ENCODE peak calls at places on chromosomes 11 and 22, in five cellular contexts. One of them, this sample, is unnamed.

GRCh38 chr11:124830749-124831148 is 30.5 kb upstream of the MSANTD2 start:
- DNase-seq in PC-3: no peak
- DNase-seq in adipocyte: no peak
- DNase-seq in HCT116: no peak
- DNase-seq in mammary epithelial cell: no peak
- DNase-seq in this sample: no peak

GRCh38 chr11:107102692-107103463 is 84.6 kb upstream of the GUCY1A2 start:
- DNase-seq in PC-3: no peak
- DNase-seq in adipocyte: no peak
- DNase-seq in HCT116: no peak
- DNase-seq in mammary epithelial cell: no peak
- DNase-seq in this sample: no peak

GRCh38 chr22:35218079-35218478 is 39.2 kb upstream of the HMGXB4 start:
- DNase-seq in PC-3: peak; percentile 5
- DNase-seq in adipocyte: no peak
- DNase-seq in HCT116: no peak
- DNase-seq in mammary epithelial cell: peak; percentile 42
- DNase-seq in this sample: peak; percentile 16

GRCh38 chr11:33919645-33920044 is 27.8 kb upstream of the LMO2 start:
- DNase-seq in PC-3: no peak
- DNase-seq in adipocyte: no peak
- DNase-seq in HCT116: no peak
- DNase-seq in mammary epithelial cell: no peak
- DNase-seq in this sample: no peak

GRCh38 chr11:35605691-35606090 is 12.6 kb upstream of the FJX1 start:
- DNase-seq in PC-3: no peak
- DNase-seq in adipocyte: no peak
- DNase-seq in HCT116: no peak
- DNase-seq in mammary epithelial cell: no peak
- DNase-seq in this sample: no peak

GRCh38 chr11:63558459-63559157 is 4.6 kb downstream of the PLAAT2 start:
- DNase-seq in PC-3: no peak
- DNase-seq in adipocyte: no peak
- DNase-seq in HCT116: no peak
- DNase-seq in mammary epithelial cell: no peak
- DNase-seq in this sample: no peak

GRCh38 chr22:29555065-29555644 is 1.6 kb upstream of the THOC5 start:
- DNase-seq in PC-3: no peak
- DNase-seq in adipocyte: peak; percentile 38
- DNase-seq in HCT116: no peak
- DNase-seq in mammary epithelial cell: no peak
- DNase-seq in this sample: no peak

GRCh38 chr11:119193626-119194025 is 8.4 kb downstream of the NHERF4 start:
- DNase-seq in PC-3: no peak
- DNase-seq in adipocyte: no peak
- DNase-seq in HCT116: no peak
- DNase-seq in mammary epithelial cell: no peak
- DNase-seq in this sample: no peak

GRCh38 chr11:19670030-19670761 is 42.4 kb upstream of the NAV2 start:
- DNase-seq in PC-3: no peak
- DNase-seq in adipocyte: no peak
- DNase-seq in HCT116: peak; percentile 37
- DNase-seq in mammary epithelial cell: peak; percentile 62
- DNase-seq in this sample: peak; percentile 95

GRCh38 chr22:40021401-40022000 is 26.7 kb downstream of the FAM83F start:
- DNase-seq in PC-3: no peak
- DNase-seq in adipocyte: no peak
- DNase-seq in HCT116: no peak
- DNase-seq in mammary epithelial cell: no peak
- DNase-seq in this sample: no peak

GRCh38 chr11:78220218-78221157 is 31.8 kb downstream of the USP35 start:
- DNase-seq in PC-3: no peak
- DNase-seq in adipocyte: no peak
- DNase-seq in HCT116: no peak
- DNase-seq in mammary epithelial cell: no peak
- DNase-seq in this sample: no peak

GRCh38 chr11:107591098-107591445 is at the start of gene ELMOD1:
- DNase-seq in PC-3: peak; percentile 45
- DNase-seq in adipocyte: peak; percentile 77
- DNase-seq in HCT116: no peak
- DNase-seq in mammary epithelial cell: peak; percentile 27
- DNase-seq in this sample: peak; percentile 85

GRCh38 chr11:95991101-95991500 is 67.2 kb upstream of the MTMR2 start:
- DNase-seq in PC-3: peak; percentile 67
- DNase-seq in adipocyte: peak; percentile 66
- DNase-seq in HCT116: no peak
- DNase-seq in mammary epithelial cell: peak; percentile 35
- DNase-seq in this sample: no peak

GRCh38 chr11:67120881-67121710 is 2.0 kb downstream of the KDM2A start:
- DNase-seq in PC-3: peak; percentile 43
- DNase-seq in adipocyte: peak; percentile 71
- DNase-seq in HCT116: no peak
- DNase-seq in mammary epithelial cell: peak; percentile 56
- DNase-seq in this sample: no peak

GRCh38 chr11:69242583-69242940 is 51.4 kb upstream of the MYEOV start:
- DNase-seq in PC-3: no peak
- DNase-seq in adipocyte: no peak
- DNase-seq in HCT116: no peak
- DNase-seq in mammary epithelial cell: no peak
- DNase-seq in this sample: peak; percentile 39

GRCh38 chr11:67429038-67429668 is 859 bp downstream of the RPS6KB2 start:
- DNase-seq in PC-3: no peak
- DNase-seq in adipocyte: no peak
- DNase-seq in HCT116: no peak
- DNase-seq in mammary epithelial cell: no peak
- DNase-seq in this sample: no peak

GRCh38 chr22:19110064-19110458 is 12.2 kb downstream of the DGCR2 start:
- DNase-seq in PC-3: no peak
- DNase-seq in adipocyte: no peak
- DNase-seq in HCT116: no peak
- DNase-seq in mammary epithelial cell: no peak
- DNase-seq in this sample: no peak

GRCh38 chr11:122882809-122883681 is 486 bp downstream of the JHY start:
- DNase-seq in PC-3: peak; percentile 83
- DNase-seq in adipocyte: peak; percentile 84
- DNase-seq in HCT116: peak; percentile 68
- DNase-seq in mammary epithelial cell: peak; percentile 61
- DNase-seq in this sample: peak; percentile 90

GRCh38 chr11:111976119-111976518 is 39.0 kb downstream of the DIXDC1 start:
- DNase-seq in PC-3: no peak
- DNase-seq in adipocyte: no peak
- DNase-seq in HCT116: no peak
- DNase-seq in mammary epithelial cell: no peak
- DNase-seq in this sample: no peak

GRCh38 chr11:115469361-115469760 is 34.9 kb downstream of the CADM1 start:
- DNase-seq in PC-3: no peak
- DNase-seq in adipocyte: no peak
- DNase-seq in HCT116: no peak
- DNase-seq in mammary epithelial cell: no peak
- DNase-seq in this sample: no peak

GRCh38 chr11:102559839-102560238 is 29.3 kb upstream of the MMP7 start:
- DNase-seq in PC-3: no peak
- DNase-seq in adipocyte: no peak
- DNase-seq in HCT116: no peak
- DNase-seq in mammary epithelial cell: no peak
- DNase-seq in this sample: no peak

GRCh38 chr11:118610773-118611432 is 3.5 kb downstream of the PHLDB1 start:
- DNase-seq in PC-3: peak; percentile 61
- DNase-seq in adipocyte: peak; percentile 89
- DNase-seq in HCT116: no peak
- DNase-seq in mammary epithelial cell: peak; percentile 68
- DNase-seq in this sample: peak; percentile 98

GRCh38 chr11:47248304-47248663 is 330 bp downstream of the ACP2 start:
- DNase-seq in PC-3: no peak
- DNase-seq in adipocyte: peak; percentile 51
- DNase-seq in HCT116: no peak
- DNase-seq in mammary epithelial cell: peak; percentile 45
- DNase-seq in this sample: no peak

GRCh38 chr22:38461414-38462081 is 6.3 kb upstream of the KDELR3 start:
- DNase-seq in PC-3: peak; percentile 73
- DNase-seq in adipocyte: peak; percentile 92
- DNase-seq in HCT116: peak; percentile 82
- DNase-seq in mammary epithelial cell: peak; percentile 82
- DNase-seq in this sample: peak; percentile 99

GRCh38 chr11:69088676-69089146 is 40.0 kb downstream of the TPCN2 start:
- DNase-seq in PC-3: peak; percentile 93
- DNase-seq in adipocyte: peak; percentile 86
- DNase-seq in HCT116: peak; percentile 75
- DNase-seq in mammary epithelial cell: peak; percentile 70
- DNase-seq in this sample: peak; percentile 97

GRCh38 chr11:30328676-30329075 is 5.8 kb downstream of the ARL14EP start:
- DNase-seq in PC-3: no peak
- DNase-seq in adipocyte: peak; percentile 69
- DNase-seq in HCT116: no peak
- DNase-seq in mammary epithelial cell: no peak
- DNase-seq in this sample: no peak

GRCh38 chr11:86919557-86920210 is 35.5 kb downstream of the FZD4 start:
- DNase-seq in PC-3: peak; percentile 88
- DNase-seq in adipocyte: peak; percentile 92
- DNase-seq in HCT116: peak; percentile 54
- DNase-seq in mammary epithelial cell: peak; percentile 48
- DNase-seq in this sample: peak; percentile 72

GRCh38 chr11:78417175-78417887 is at the start of gene GAB2:
- DNase-seq in PC-3: peak; percentile 36
- DNase-seq in adipocyte: no peak
- DNase-seq in HCT116: no peak
- DNase-seq in mammary epithelial cell: no peak
- DNase-seq in this sample: peak; percentile 86

DNA sequence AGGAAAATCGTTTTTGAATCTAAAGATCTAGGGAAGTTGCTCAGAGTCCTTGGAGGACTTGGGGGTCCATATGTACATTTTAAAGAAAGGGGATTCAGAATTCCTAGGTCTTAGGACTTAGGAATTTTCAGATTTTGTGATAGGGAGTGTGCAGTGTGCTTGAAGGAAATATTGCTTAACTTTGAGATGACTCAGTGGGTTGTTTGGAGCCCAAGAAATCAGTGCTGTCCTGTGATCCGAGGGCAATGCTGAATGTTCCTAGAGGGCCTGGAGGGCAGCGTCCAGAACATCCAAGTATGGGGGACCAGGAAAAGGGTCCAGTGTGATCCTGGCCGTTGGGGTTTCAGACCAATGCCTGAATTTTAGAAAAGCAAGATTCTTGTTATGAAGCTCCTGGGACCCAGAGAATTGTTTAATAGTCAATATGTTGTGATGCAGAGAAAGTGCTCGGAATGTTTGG is 3.1 kb upstream of the IGF2 start:
- DNase-seq in PC-3: peak; percentile 37
- DNase-seq in adipocyte: peak; percentile 88
- DNase-seq in HCT116: no peak
- DNase-seq in mammary epithelial cell: peak; percentile 58
- DNase-seq in this sample: no peak
- H3K9ac ChIP-seq in PC-3: no peak overlapping the region
- H3K9ac ChIP-seq in adipocyte: no peak overlapping the region
- H3K9ac ChIP-seq in HCT116: no peak overlapping the region
- H3K9ac ChIP-seq in mammary epithelial cell: no peak overlapping the region
- H3K9ac ChIP-seq in this sample: no peak overlapping the region

DNA sequence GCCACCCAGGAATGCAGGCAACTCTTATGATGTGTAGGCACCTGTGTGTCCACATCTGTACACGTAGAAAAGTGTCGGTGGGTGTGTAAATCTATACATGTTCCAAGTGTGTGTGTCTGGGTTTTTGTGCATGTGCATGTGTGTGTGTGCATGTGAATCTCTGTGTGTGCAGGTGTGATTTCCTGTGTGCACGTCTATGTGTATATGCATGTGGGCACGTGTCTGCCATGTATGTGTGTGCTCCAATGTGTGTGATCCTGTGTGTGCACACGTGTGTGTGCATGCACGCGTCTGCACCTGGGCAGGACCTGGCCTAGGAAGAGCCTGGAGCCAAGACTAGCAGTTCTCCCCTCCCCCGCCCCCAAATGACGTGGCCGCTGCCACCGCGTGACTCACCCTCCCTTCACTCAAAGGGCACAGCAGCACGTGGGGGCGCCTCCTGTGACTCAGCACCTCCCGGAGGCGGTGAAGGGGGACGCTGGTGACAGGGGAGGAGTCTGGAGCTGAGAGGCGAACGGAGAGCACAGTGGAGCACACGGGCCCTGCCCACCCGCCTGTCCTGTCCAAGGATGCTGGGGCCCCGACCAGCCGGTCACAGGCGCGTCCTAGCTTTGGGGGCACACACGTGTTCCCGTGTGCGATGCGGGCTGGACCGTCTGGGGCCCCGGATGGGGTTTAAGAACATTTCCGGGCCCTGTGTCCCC is 10.1 kb downstream of the PIM3 start:
- DNase-seq in PC-3: peak; percentile 96
- DNase-seq in adipocyte: peak; percentile 97
- DNase-seq in HCT116: peak; percentile 98
- DNase-seq in mammary epithelial cell: peak; percentile 95
- DNase-seq in this sample: peak; percentile 94
- H3K9ac ChIP-seq in PC-3: peak overlapping the region; percentile 80
- H3K9ac ChIP-seq in adipocyte: peak overlapping the region; percentile 75
- H3K9ac ChIP-seq in HCT116: peak overlapping the region; percentile 85
- H3K9ac ChIP-seq in mammary epithelial cell: no peak overlapping the region
- H3K9ac ChIP-seq in this sample: no peak overlapping the region

DNA sequence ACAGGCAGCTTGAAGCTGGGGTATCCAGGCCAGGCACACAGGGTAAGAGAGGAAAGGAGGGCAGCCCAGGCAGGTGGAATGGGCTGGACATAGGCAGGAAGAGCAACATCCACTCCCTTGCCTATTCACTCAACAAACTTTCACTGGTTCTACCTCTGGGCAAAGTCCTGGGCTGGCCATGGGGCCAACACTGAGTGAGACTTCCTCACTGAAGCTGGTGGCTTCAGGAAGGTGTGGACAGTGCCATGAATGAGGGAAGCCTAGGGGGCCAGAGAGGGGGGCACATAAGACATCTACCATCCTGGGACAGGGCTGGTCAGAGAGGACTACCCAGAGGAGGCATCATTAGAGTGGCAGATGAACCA is 44.9 kb upstream of the TCF20 start:
- DNase-seq in PC-3: no peak
- DNase-seq in adipocyte: no peak
- DNase-seq in HCT116: no peak
- DNase-seq in mammary epithelial cell: no peak
- DNase-seq in this sample: no peak
- H3K9ac ChIP-seq in PC-3: no peak overlapping the region
- H3K9ac ChIP-seq in adipocyte: no peak overlapping the region
- H3K9ac ChIP-seq in HCT116: no peak overlapping the region
- H3K9ac ChIP-seq in mammary epithelial cell: no peak overlapping the region
- H3K9ac ChIP-seq in this sample: no peak overlapping the region

GRCh38 chr11:61817471-61818202 is 834 bp upstream of the FADS1 start:
- DNase-seq in PC-3: peak; percentile 7
- DNase-seq in adipocyte: peak; percentile 24
- DNase-seq in HCT116: no peak
- DNase-seq in mammary epithelial cell: no peak
- DNase-seq in this sample: no peak

GRCh38 chr11:61815790-61816735 is 740 bp downstream of the FADS1 start:
- DNase-seq in PC-3: peak; percentile 92
- DNase-seq in adipocyte: peak; percentile 74
- DNase-seq in HCT116: peak; percentile 27
- DNase-seq in mammary epithelial cell: peak; percentile 83
- DNase-seq in this sample: peak; percentile 91

GRCh38 chr11:61814958-61815789 is 1.6 kb downstream of the FADS1 start:
- DNase-seq in PC-3: peak; percentile 99
- DNase-seq in adipocyte: peak; percentile 98
- DNase-seq in HCT116: peak; percentile 97
- DNase-seq in mammary epithelial cell: peak; percentile 62
- DNase-seq in this sample: peak; percentile 99

GRCh38 chr11:61816736-61817455 is at the start of gene FADS1:
- DNase-seq in PC-3: peak; percentile 97
- DNase-seq in adipocyte: peak; percentile 99
- DNase-seq in HCT116: peak; percentile 91
- DNase-seq in mammary epithelial cell: peak; percentile 73
- DNase-seq in this sample: peak; percentile 98

GRCh38 chr11:61820174-61820573 is 3.4 kb upstream of the FADS1 start:
- DNase-seq in PC-3: peak; percentile 81
- DNase-seq in adipocyte: peak; percentile 50
- DNase-seq in HCT116: no peak
- DNase-seq in mammary epithelial cell: peak; percentile 88
- DNase-seq in this sample: no peak
- H3K9ac ChIP-seq in PC-3: peak overlapping the region; percentile 19
- H3K9ac ChIP-seq in adipocyte: no peak overlapping the region
- H3K9ac ChIP-seq in HCT116: peak overlapping the region; percentile 23
- H3K9ac ChIP-seq in mammary epithelial cell: peak overlapping the region; percentile 34
- H3K9ac ChIP-seq in this sample: no peak overlapping the region

This sample was measured in endodermal cell.